ENCODE peak calls at places on chromosomes 6 and 20, in seven cellular contexts. N is suprapubic skin, A is uterus, X is SK-N-MC, Y is tibial nerve, F is PC-3, B is HCT116. L is an unnamed sample.

GRCh38 chr6:9173229-9173628 is 737.9 kb upstream of the SLC35B3 start:
- DNase-seq in F (no peak), B (no peak), A (no peak), X (no peak), Y (no peak), N (no peak), L (no peak)

GRCh38 chr6:39104528-39104927 is 10.5 kb downstream of the SAYSD1 start:
- DNase-seq in Y (no peak), N (no peak), X (no peak), F (no peak), B (no peak), A (no peak), L (no peak)

GRCh38 chr20:40604416-40604815 is 84.6 kb downstream of the MAFB start:
- DNase-seq in A (no peak), F (no peak), X (no peak), B (no peak), Y (no peak), N (no peak), L (no peak)

GRCh38 chr6:146498309-146498708 is 45.3 kb upstream of the RAB32 start:
- DNase-seq in F (no peak), N (no peak), X (no peak), A (no peak), Y (no peak), B (no peak), L (no peak)

GRCh38 chr20:5835234-5835845 is 85.1 kb downstream of the SHLD1 start:
- DNase-seq in F (peak; percentile 79), Y (no peak), N (no peak), B (no peak), X (no peak), A (no peak), L (peak; percentile 3)

GRCh38 chr20:10798811-10799210 is 125.0 kb upstream of the JAG1 start:
- DNase-seq in A (no peak), Y (no peak), X (no peak), N (no peak), F (peak; percentile 29), B (no peak), L (no peak)

GRCh38 chr20:62914436-62914835 is 11.9 kb downstream of the DIDO1 start:
- DNase-seq in A (no peak), Y (no peak), X (no peak), F (no peak), B (no peak), N (no peak), L (no peak)

GRCh38 chr6:50145125-50145524 is 95.4 kb upstream of the DEFB112 start:
- DNase-seq in Y (no peak), F (peak; percentile 39), B (no peak), X (no peak), A (no peak), N (no peak), L (no peak)

GRCh38 chr20:21995461-21995860 is 290.0 kb downstream of the PAX1 start:
- DNase-seq in Y (no peak), B (no peak), N (no peak), X (no peak), A (no peak), F (no peak), L (no peak)

GRCh38 chr20:40197744-40198143 is 491.3 kb downstream of the MAFB start:
- DNase-seq in B (no peak), N (no peak), X (no peak), F (no peak), Y (peak; percentile 53), A (no peak), L (no peak)

GRCh38 chr20:62876826-62877728 is 15.5 kb upstream of the TCFL5 start:
- DNase-seq in A (peak; percentile 78), Y (peak; percentile 63), B (no peak), F (no peak), X (no peak), N (peak; percentile 83), L (no peak)

GRCh38 chr20:59955131-59955796 is 3.0 kb upstream of the CDH26 start:
- DNase-seq in N (no peak), F (peak; percentile 65), X (no peak), Y (no peak), A (no peak), B (peak; percentile 12), L (no peak)

GRCh38 chr6:151089916-151090443 is 149.8 kb upstream of the AKAP12 start:
- DNase-seq in X (no peak), Y (no peak), F (no peak), A (no peak), N (no peak), B (no peak), L (no peak)

GRCh38 chr6:57252975-57253374 is 30.9 kb upstream of the RAB23 start:
- DNase-seq in B (no peak), A (peak; percentile 65), X (no peak), F (peak; percentile 52), N (no peak), Y (no peak), L (peak; percentile 42)

GRCh38 chr6:73585566-73586415 is 65.0 kb upstream of the EEF1A1 start:
- DNase-seq in Y (peak; percentile 69), F (peak; percentile 72), N (no peak), B (peak; percentile 72), X (peak; percentile 83), A (peak; percentile 71), L (peak; percentile 86)

GRCh38 chr20:41245086-41245707 is 72.3 kb downstream of the ZHX3 start:
- DNase-seq in A (peak; percentile 45), F (no peak), B (no peak), Y (no peak), N (no peak), X (no peak), L (no peak)

GRCh38 chr6:144718431-144718830 is 433.3 kb downstream of the UTRN start:
- DNase-seq in F (peak; percentile 57), X (no peak), Y (no peak), N (no peak), B (no peak), A (no peak), L (no peak)

GRCh38 chr6:38713812-38714211 is 1.3 kb upstream of the DNAH8 start:
- DNase-seq in Y (no peak), X (no peak), N (no peak), B (no peak), A (no peak), F (peak; percentile 80), L (no peak)

GRCh38 chr6:45681860-45682488 is 304.2 kb upstream of the SUPT3H start:
- DNase-seq in A (no peak), Y (no peak), B (no peak), F (peak; percentile 34), N (no peak), X (no peak), L (peak; percentile 54)

GRCh38 chr6:127515234-127515793 is 3.8 kb downstream of the MTCL3 start:
- DNase-seq in B (no peak), Y (no peak), N (no peak), F (no peak), X (no peak), A (no peak), L (peak; percentile 4)

GRCh38 chr6:47106216-47106615 is 64.1 kb upstream of the ADGRF1 start:
- DNase-seq in A (no peak), N (no peak), B (no peak), F (no peak), Y (no peak), X (no peak), L (no peak)

GRCh38 chr6:47105469-47106188 is 63.5 kb upstream of the ADGRF1 start:
- DNase-seq in N (no peak), X (no peak), Y (no peak), F (no peak), A (no peak), B (no peak), L (no peak)

GRCh38 chr6:47103931-47104330 is 61.8 kb upstream of the ADGRF1 start:
- DNase-seq in X (no peak), B (no peak), F (peak; percentile 42), A (no peak), Y (peak; percentile 12), N (no peak), L (no peak)

GRCh38 chr6:47109281-47109680 is 67.1 kb upstream of the ADGRF1 start:
- DNase-seq in A (no peak), B (no peak), F (no peak), N (no peak), X (no peak), Y (no peak), L (no peak)

DNA sequence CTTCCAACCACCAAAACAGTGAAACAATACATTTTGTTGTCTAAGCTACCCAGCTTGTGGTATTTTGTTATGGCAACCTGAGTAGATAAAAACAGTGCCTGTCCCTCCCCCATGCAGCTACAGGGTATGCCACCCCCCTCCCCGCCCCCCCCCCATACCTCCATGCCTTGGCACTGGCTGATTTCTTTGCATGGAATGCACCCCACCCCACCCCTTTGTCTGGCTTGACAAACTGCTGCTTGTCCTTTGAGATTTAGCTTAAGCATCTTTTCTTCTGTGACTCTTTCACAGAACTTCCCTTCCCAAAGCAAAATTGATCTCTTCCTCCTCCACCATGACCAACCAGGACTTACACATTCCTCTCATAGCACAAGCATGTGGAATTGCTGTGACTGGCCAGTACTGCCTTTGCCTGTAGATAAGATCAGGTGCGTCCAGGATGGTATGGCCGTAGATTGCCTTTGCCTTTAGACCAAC is 64.6 kb upstream of the ADGRF1 start:
- DNase-seq in X (no peak), A (no peak), B (no peak), Y (no peak), F (peak; percentile 27), N (no peak), L (no peak)
- H3K27ac ChIP-seq in X (no peak overlapping the region), A (no peak overlapping the region), B (no peak overlapping the region), Y (no peak overlapping the region), F (no peak overlapping the region), N (no peak overlapping the region), L (no peak overlapping the region)

DNA sequence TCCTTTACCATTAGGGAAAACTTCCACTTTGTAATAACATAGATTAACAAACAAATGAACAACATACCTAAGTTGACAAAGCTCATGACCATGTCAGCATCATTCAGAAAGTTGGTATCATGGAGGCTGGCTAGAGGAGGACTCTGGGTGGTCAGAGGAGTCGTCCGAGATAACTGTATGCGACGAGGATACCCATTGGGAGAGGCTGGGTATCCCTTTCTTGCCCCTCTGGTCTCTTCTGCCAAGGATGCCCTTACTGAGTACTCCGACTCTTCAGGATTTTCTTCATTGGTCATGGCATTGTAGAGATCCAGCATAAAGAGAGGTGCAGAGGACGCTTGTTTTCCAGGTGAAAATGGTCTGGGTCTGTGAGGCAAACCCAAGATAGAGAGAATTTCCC is 1.1 kb downstream of the BMP5 start:
- DNase-seq in X (no peak), N (no peak), B (no peak), F (no peak), A (no peak), Y (no peak), L (no peak)
- H3K4me3 ChIP-seq in X (no peak overlapping the region), N (no peak overlapping the region), B (no peak overlapping the region), F (no peak overlapping the region), A (no peak overlapping the region), Y (no peak overlapping the region), L (no peak overlapping the region)

GRCh38 chr6:35016417-35017221 is 124.5 kb downstream of the TCP11 start:
- DNase-seq in N (no peak), X (no peak), B (no peak), A (peak; percentile 65), F (no peak), Y (peak; percentile 36), L (peak; percentile 62)
- H3K27ac ChIP-seq in N (peak overlapping the region; percentile 92), X (peak overlapping the region; percentile 78), B (no peak overlapping the region), A (peak overlapping the region; percentile 87), F (peak overlapping the region; percentile 67), Y (peak overlapping the region; percentile 90), L (peak overlapping the region; percentile 7)

DNA sequence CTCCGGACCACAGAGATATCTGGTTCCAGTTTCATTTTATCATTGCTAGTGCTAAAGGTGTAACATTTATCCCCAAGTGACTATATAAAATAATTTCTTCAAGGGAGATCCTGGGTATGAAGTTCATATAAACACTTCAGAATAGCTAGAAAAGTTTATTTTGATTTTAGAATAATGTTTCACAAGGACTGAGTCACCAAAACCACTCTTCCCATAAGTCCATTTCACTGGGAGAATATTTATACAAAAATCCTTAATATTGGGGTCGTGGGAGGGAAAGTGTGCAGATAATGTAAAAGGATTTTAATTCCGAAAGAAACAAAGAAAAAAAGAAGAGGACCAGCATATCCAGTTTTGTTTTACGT is 128.1 kb downstream of the ISM1 start:
- DNase-seq in F (no peak), Y (no peak), X (no peak), N (no peak), B (no peak), A (no peak), L (no peak)
- H3K4me3 ChIP-seq in F (no peak overlapping the region), Y (no peak overlapping the region), X (no peak overlapping the region), N (no peak overlapping the region), B (no peak overlapping the region), A (no peak overlapping the region), L (peak overlapping the region; percentile 20)